ENCODE peak calls at places on chromosomes 6 and 20, in five cellular contexts. One of them, this sample, is unnamed.

GRCh38 chr6:141498980-141499379 is 633.7 kb upstream of the GJE1 start:
- DNase-seq in ascending aorta: no peak
- DNase-seq in foreskin fibroblast: no peak
- DNase-seq in HFFc6: no peak
- DNase-seq in endothelial cell: no peak
- DNase-seq in this sample: no peak

GRCh38 chr20:25077610-25078169 is 4.3 kb downstream of the VSX1 start:
- DNase-seq in endothelial cell: peak
- DNase-seq in foreskin fibroblast: peak
- DNase-seq in ascending aorta: no peak
- DNase-seq in HFFc6: no peak
- DNase-seq in this sample: peak

GRCh38 chr6:11161031-11161966 is 49.8 kb upstream of the ERVFRD-1 start:
- DNase-seq in foreskin fibroblast: peak
- DNase-seq in HFFc6: peak
- DNase-seq in endothelial cell: no peak
- DNase-seq in ascending aorta: no peak
- DNase-seq in this sample: no peak

GRCh38 chr6:32092760-32093497 is 16.2 kb downstream of the TNXB start:
- DNase-seq in HFFc6: peak
- DNase-seq in ascending aorta: no peak
- DNase-seq in foreskin fibroblast: no peak
- DNase-seq in endothelial cell: no peak
- DNase-seq in this sample: no peak

GRCh38 chr20:9015984-9016324 is 52.9 kb upstream of the PLCB4 start:
- DNase-seq in foreskin fibroblast: peak
- DNase-seq in endothelial cell: no peak
- DNase-seq in HFFc6: peak
- DNase-seq in ascending aorta: no peak
- DNase-seq in this sample: no peak

GRCh38 chr6:20159781-20160540 is 52.3 kb downstream of the MBOAT1 start:
- DNase-seq in endothelial cell: no peak
- DNase-seq in ascending aorta: no peak
- DNase-seq in HFFc6: peak
- DNase-seq in foreskin fibroblast: no peak
- DNase-seq in this sample: no peak

GRCh38 chr20:47950103-47950502 is 164.8 kb upstream of the SULF2 start:
- DNase-seq in ascending aorta: no peak
- DNase-seq in foreskin fibroblast: no peak
- DNase-seq in HFFc6: no peak
- DNase-seq in endothelial cell: no peak
- DNase-seq in this sample: no peak

GRCh38 chr6:83921315-83921714 is 61.8 kb downstream of the CYB5R4 start:
- DNase-seq in endothelial cell: no peak
- DNase-seq in ascending aorta: no peak
- DNase-seq in HFFc6: no peak
- DNase-seq in foreskin fibroblast: no peak
- DNase-seq in this sample: no peak

GRCh38 chr6:150720774-150721233 is 121.1 kb downstream of the PLEKHG1 start:
- DNase-seq in foreskin fibroblast: no peak
- DNase-seq in HFFc6: no peak
- DNase-seq in ascending aorta: no peak
- DNase-seq in endothelial cell: no peak
- DNase-seq in this sample: no peak

GRCh38 chr6:113067612-113068262 is 720.6 kb downstream of the RFPL4B start:
- DNase-seq in HFFc6: no peak
- DNase-seq in endothelial cell: no peak
- DNase-seq in foreskin fibroblast: no peak
- DNase-seq in ascending aorta: no peak
- DNase-seq in this sample: no peak

DNA sequence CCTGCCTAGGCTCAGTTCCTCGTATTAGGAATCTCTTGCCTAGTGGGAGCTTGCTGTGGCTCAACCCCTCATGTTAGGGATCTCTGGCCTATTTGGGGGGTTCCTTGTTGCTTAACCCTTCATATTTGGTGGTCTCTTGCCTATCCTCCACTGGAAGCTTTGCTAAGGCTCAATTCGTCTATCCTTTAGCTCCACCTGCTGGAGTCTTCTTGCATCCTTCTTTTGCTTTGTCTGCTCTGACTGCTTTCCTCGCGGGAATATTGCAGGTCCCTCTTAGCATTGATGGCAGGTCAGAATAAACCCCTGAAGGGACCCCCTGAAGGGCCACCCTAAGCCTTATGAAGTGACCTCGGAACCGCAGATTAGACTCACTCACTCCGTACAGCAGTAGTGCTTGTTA is 203.0 kb upstream of the TBX18 start:
- DNase-seq in ascending aorta: no peak
- DNase-seq in foreskin fibroblast: peak
- DNase-seq in endothelial cell: peak
- DNase-seq in HFFc6: peak
- DNase-seq in this sample: no peak
- TF ChIP-seq CTCF in ascending aorta: peak
- TF ChIP-seq CTCF in foreskin fibroblast: peak
- TF ChIP-seq CTCF in endothelial cell: no peak
- TF ChIP-seq CTCF in HFFc6: peak
- TF ChIP-seq CTCF in this sample: no peak

GRCh38 chr20:49320460-49320859 is 42.6 kb upstream of the ZNFX1 start:
- DNase-seq in endothelial cell: peak
- DNase-seq in foreskin fibroblast: no peak
- DNase-seq in HFFc6: peak
- DNase-seq in ascending aorta: no peak
- DNase-seq in this sample: no peak
- TF ChIP-seq CTCF in endothelial cell: peak
- TF ChIP-seq CTCF in foreskin fibroblast: peak
- TF ChIP-seq CTCF in HFFc6: peak
- TF ChIP-seq CTCF in ascending aorta: no peak
- TF ChIP-seq CTCF in this sample: no peak

DNA sequence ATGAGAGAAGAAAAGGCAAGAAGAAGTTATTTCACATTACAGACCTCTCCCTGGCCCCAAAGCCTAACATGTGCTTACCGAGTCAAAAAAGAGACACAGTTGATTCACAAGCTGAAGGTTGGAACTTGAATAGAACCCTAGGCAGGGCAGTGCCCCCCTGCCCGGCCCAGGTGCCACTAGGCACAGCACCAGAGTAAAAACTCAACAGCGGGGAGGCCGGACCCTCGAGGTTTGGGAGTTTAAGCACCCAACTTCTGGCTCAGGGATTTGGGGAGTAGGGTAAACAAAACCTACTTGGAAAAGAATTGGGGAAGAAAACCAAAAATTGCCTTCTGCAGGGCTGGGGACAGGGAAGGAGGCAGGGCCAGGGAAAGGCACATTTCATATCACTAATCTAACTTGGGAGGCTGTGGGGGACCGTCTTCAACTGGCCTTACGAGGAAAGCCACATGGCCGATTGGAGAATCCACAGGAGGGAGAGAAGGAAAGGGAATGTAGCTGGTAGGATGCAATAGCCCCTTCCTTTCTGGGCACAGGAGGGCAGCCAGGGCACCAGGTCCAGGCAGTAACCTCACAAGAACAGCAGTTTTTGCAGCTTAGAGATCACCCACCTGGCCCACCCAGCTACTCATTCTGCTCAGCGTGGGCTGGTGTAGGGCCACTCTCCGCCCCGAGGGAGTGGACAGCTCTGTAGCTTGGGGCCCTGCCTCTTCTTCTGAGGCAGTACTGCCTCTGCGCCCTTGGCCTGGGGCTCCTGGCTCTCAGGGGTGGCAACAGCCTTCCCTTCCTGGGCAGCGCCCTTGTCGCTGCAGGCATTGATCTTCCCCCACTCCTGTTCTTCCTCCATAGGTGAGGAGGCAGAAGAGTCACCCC is 1.8 kb upstream of the HEBP2 start:
- DNase-seq in ascending aorta: no peak
- DNase-seq in endothelial cell: no peak
- DNase-seq in HFFc6: no peak
- DNase-seq in foreskin fibroblast: no peak
- DNase-seq in this sample: no peak
- TF ChIP-seq CTCF in ascending aorta: no peak
- TF ChIP-seq CTCF in endothelial cell: no peak
- TF ChIP-seq CTCF in HFFc6: no peak
- TF ChIP-seq CTCF in foreskin fibroblast: no peak
- TF ChIP-seq CTCF in this sample: no peak

GRCh38 chr6:8707369-8707768 is 272.0 kb upstream of the SLC35B3 start:
- DNase-seq in ascending aorta: no peak
- DNase-seq in HFFc6: no peak
- DNase-seq in foreskin fibroblast: no peak
- DNase-seq in endothelial cell: no peak
- DNase-seq in this sample: no peak

GRCh38 chr6:8703059-8703458 is 267.7 kb upstream of the SLC35B3 start:
- DNase-seq in HFFc6: no peak
- DNase-seq in ascending aorta: no peak
- DNase-seq in foreskin fibroblast: no peak
- DNase-seq in endothelial cell: no peak
- DNase-seq in this sample: no peak

GRCh38 chr6:8705435-8706020 is 270.2 kb upstream of the SLC35B3 start:
- DNase-seq in ascending aorta: no peak
- DNase-seq in endothelial cell: no peak
- DNase-seq in HFFc6: no peak
- DNase-seq in foreskin fibroblast: no peak
- DNase-seq in this sample: no peak

GRCh38 chr6:8710668-8711431 is 275.5 kb upstream of the SLC35B3 start:
- DNase-seq in HFFc6: no peak
- DNase-seq in foreskin fibroblast: no peak
- DNase-seq in ascending aorta: no peak
- DNase-seq in endothelial cell: no peak
- DNase-seq in this sample: no peak

GRCh38 chr6:8707956-8708772 is 272.8 kb upstream of the SLC35B3 start:
- DNase-seq in endothelial cell: no peak
- DNase-seq in HFFc6: peak
- DNase-seq in foreskin fibroblast: peak
- DNase-seq in ascending aorta: no peak
- DNase-seq in this sample: no peak
- TF ChIP-seq CTCF in endothelial cell: no peak
- TF ChIP-seq CTCF in HFFc6: peak
- TF ChIP-seq CTCF in foreskin fibroblast: peak
- TF ChIP-seq CTCF in ascending aorta: peak
- TF ChIP-seq CTCF in this sample: no peak

GRCh38 chr6:69487688-69488087 is 309.1 kb downstream of the LMBRD1 start:
- DNase-seq in foreskin fibroblast: no peak
- DNase-seq in endothelial cell: no peak
- DNase-seq in ascending aorta: no peak
- DNase-seq in HFFc6: no peak
- DNase-seq in this sample: no peak
- TF ChIP-seq CTCF in foreskin fibroblast: no peak
- TF ChIP-seq CTCF in endothelial cell: peak
- TF ChIP-seq CTCF in ascending aorta: no peak
- TF ChIP-seq CTCF in HFFc6: peak
- TF ChIP-seq CTCF in this sample: no peak

DNA sequence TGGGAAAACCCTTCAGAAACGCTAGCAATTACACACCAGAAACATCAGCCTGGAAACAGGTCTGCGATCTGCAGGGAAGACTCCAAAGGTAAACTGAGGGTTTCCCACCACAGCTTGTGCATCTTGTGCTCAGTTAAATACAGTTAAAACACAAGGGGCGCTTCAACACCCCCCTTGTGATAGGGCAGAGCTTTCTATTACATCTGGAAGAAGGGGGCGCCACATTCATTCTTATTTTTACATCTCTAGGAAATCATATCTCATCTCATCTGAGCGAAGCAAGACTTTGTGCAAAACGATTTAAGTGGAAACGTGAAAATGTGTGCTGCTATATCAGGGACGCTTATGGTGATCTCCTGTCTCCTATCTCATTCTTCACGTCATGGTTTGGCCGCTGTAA is 58.5 kb downstream of the PRND start:
- DNase-seq in endothelial cell: no peak
- DNase-seq in foreskin fibroblast: no peak
- DNase-seq in ascending aorta: no peak
- DNase-seq in HFFc6: no peak
- DNase-seq in this sample: no peak
- TF ChIP-seq CTCF in endothelial cell: no peak
- TF ChIP-seq CTCF in foreskin fibroblast: no peak
- TF ChIP-seq CTCF in ascending aorta: no peak
- TF ChIP-seq CTCF in HFFc6: peak
- TF ChIP-seq CTCF in this sample: no peak

DNA sequence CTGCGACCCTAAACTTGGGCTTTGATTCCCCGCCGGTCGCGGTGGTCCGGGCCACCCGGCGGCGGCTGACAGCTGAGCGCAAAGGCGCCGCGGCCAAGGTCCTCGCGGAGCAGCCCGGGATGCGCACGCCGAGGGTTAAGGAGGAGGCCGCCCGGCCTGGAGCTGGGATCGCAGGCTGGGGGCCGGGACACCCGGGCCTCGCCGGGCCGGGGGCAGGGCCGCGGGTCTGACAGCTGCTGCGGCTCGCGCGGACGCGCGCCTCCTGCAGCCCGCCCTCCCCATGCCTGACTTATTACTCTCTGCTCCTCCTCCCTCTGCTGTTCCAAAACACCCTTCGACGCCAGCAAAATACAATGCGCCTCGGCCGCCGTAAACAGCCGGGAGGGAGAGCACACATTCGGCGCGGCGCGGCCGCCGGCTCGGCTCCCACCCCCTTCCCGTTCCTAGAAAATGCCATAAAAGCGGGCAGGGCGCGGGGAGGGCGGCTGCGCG is 743 bp downstream of the BACH2 start:
- DNase-seq in HFFc6: peak
- DNase-seq in ascending aorta: no peak
- DNase-seq in foreskin fibroblast: peak
- DNase-seq in endothelial cell: peak
- DNase-seq in this sample: peak
- TF ChIP-seq CTCF in HFFc6: no peak
- TF ChIP-seq CTCF in ascending aorta: peak
- TF ChIP-seq CTCF in foreskin fibroblast: no peak
- TF ChIP-seq CTCF in endothelial cell: no peak
- TF ChIP-seq CTCF in this sample: no peak

GRCh38 chr20:50190251-50191064 is at the start of gene CEBPB:
- DNase-seq in foreskin fibroblast: peak
- DNase-seq in HFFc6: peak
- DNase-seq in endothelial cell: peak
- DNase-seq in ascending aorta: no peak
- DNase-seq in this sample: peak

GRCh38 chr20:50191065-50191565 is 485 bp downstream of the CEBPB start:
- DNase-seq in HFFc6: peak
- DNase-seq in foreskin fibroblast: no peak
- DNase-seq in ascending aorta: no peak
- DNase-seq in endothelial cell: peak
- DNase-seq in this sample: peak

GRCh38 chr20:50192364-50193168 is 1.9 kb downstream of the CEBPB start:
- DNase-seq in HFFc6: peak
- DNase-seq in endothelial cell: peak
- DNase-seq in foreskin fibroblast: peak
- DNase-seq in ascending aorta: no peak
- DNase-seq in this sample: peak

GRCh38 chr20:50193169-50193850 is 2.7 kb downstream of the CEBPB start:
- DNase-seq in foreskin fibroblast: no peak
- DNase-seq in HFFc6: peak
- DNase-seq in ascending aorta: no peak
- DNase-seq in endothelial cell: no peak
- DNase-seq in this sample: no peak

GRCh38 chr20:50191566-50192363 is 1.1 kb downstream of the CEBPB start:
- DNase-seq in ascending aorta: no peak
- DNase-seq in foreskin fibroblast: no peak
- DNase-seq in HFFc6: peak
- DNase-seq in endothelial cell: peak
- DNase-seq in this sample: peak
- TF ChIP-seq CTCF in ascending aorta: peak
- TF ChIP-seq CTCF in foreskin fibroblast: no peak
- TF ChIP-seq CTCF in HFFc6: peak
- TF ChIP-seq CTCF in endothelial cell: peak
- TF ChIP-seq CTCF in this sample: peak

This sample was measured in mesothelial cell of epicardium.